ENCODE peak calls at places on chromosomes 1 and 21, in eight cellular contexts. N is testis, O is HL-60, K is PC-3, P is tibial artery, W is pancreas, I is fibroblast of mammary gland, Y is astrocyte of the cerebellum. G is an unnamed sample.

GRCh38 chr1:111948209-111949131 is 41.0 kb downstream of the KCND3 start:
- DNase-seq in N (peak), W (no peak), K (peak), O (no peak), Y (no peak), I (peak), P (no peak), G (peak)

GRCh38 chr1:52007228-52008073 is 17.0 kb upstream of the RAB3B start:
- DNase-seq in K (no peak), N (no peak), Y (no peak), I (peak), P (no peak), O (no peak), W (no peak), G (no peak)

GRCh38 chr21:33039542-33039941 is 13.8 kb downstream of the OLIG2 start:
- DNase-seq in P (no peak), I (no peak), Y (no peak), O (no peak), K (no peak), W (no peak), N (no peak), G (no peak)

GRCh38 chr1:229597877-229598276 is 28.0 kb downstream of the TAF5L start:
- DNase-seq in W (no peak), N (no peak), O (no peak), K (no peak), I (peak), Y (no peak), P (no peak), G (no peak)

GRCh38 chr1:119587328-119587727 is 60.7 kb downstream of the ZNF697 start:
- DNase-seq in N (peak), I (no peak), O (no peak), K (peak), W (no peak), Y (peak), P (no peak), G (no peak)

GRCh38 chr1:231639819-231640218 is 13.2 kb downstream of the DISC1 start:
- DNase-seq in P (no peak), W (no peak), I (peak), Y (no peak), N (no peak), O (no peak), K (no peak), G (no peak)

GRCh38 chr1:158283965-158284364 is 5.8 kb upstream of the CD1C start:
- DNase-seq in N (no peak), Y (no peak), I (no peak), K (no peak), W (no peak), O (peak), P (no peak), G (no peak)

GRCh38 chr1:11339346-11340247 is 66.6 kb downstream of the UBIAD1 start:
- DNase-seq in Y (no peak), W (no peak), N (peak), O (no peak), K (peak), I (no peak), P (no peak), G (no peak)

GRCh38 chr1:29245876-29246275 is 9.6 kb downstream of the PTPRU start:
- DNase-seq in O (no peak), Y (no peak), I (peak), N (peak), W (no peak), K (peak), P (no peak), G (no peak)

GRCh38 chr1:46131093-46131492 is 1.3 kb downstream of the PIK3R3 start:
- DNase-seq in W (no peak), Y (no peak), K (peak), N (no peak), O (no peak), P (no peak), I (no peak), G (no peak)

GRCh38 chr1:153546796-153547559 is 1.4 kb upstream of the S100A4 start:
- DNase-seq in N (no peak), I (no peak), P (peak), Y (no peak), W (no peak), O (no peak), K (no peak), G (no peak)

GRCh38 chr1:185044981-185045792 is at the start of gene RNF2:
- DNase-seq in K (peak), N (peak), I (peak), W (peak), O (peak), P (peak), Y (peak), G (peak)

GRCh38 chr1:181131255-181131901 is 42.9 kb downstream of the IER5 start:
- DNase-seq in O (no peak), Y (no peak), P (no peak), W (no peak), N (no peak), I (no peak), K (no peak), G (no peak)

GRCh38 chr1:27203946-27204345 is 30.5 kb upstream of the WDTC1 start:
- DNase-seq in P (no peak), W (no peak), K (no peak), Y (no peak), O (no peak), N (no peak), I (peak), G (no peak)

GRCh38 chr1:112237983-112238515 is 158.0 kb upstream of the CTTNBP2NL start:
- DNase-seq in I (no peak), O (no peak), N (no peak), K (no peak), W (no peak), Y (no peak), P (no peak), G (no peak)

GRCh38 chr1:24117722-24118409 is 5.9 kb upstream of the MYOM3 start:
- DNase-seq in W (peak), Y (no peak), I (peak), N (no peak), O (no peak), P (no peak), K (peak), G (no peak)

GRCh38 chr1:200894712-200895447 is at the start of gene INAVA:
- DNase-seq in I (no peak), Y (no peak), P (no peak), W (peak), N (no peak), K (peak), O (no peak), G (no peak)

GRCh38 chr1:169586395-169587255 is at the start of gene F5:
- DNase-seq in Y (peak), P (peak), N (peak), K (peak), O (peak), I (peak), W (peak), G (peak)

GRCh38 chr21:33403786-33404571 is 766 bp downstream of the IFNGR2 start:
- DNase-seq in P (peak), N (peak), Y (peak), K (peak), O (peak), W (peak), I (peak), G (no peak)

GRCh38 chr1:187744665-187745064 is 915.9 kb downstream of the PLA2G4A start:
- DNase-seq in P (no peak), I (no peak), N (no peak), W (no peak), K (no peak), Y (no peak), O (no peak), G (no peak)

GRCh38 chr1:7388141-7388487 is 383.0 kb upstream of the VAMP3 start:
- DNase-seq in P (no peak), O (no peak), Y (no peak), W (no peak), K (no peak), I (no peak), N (peak), G (no peak)

GRCh38 chr1:5638582-5638981 is 353.6 kb downstream of the NPHP4 start:
- DNase-seq in Y (no peak), K (no peak), N (no peak), I (no peak), W (no peak), O (no peak), P (no peak), G (no peak)

GRCh38 chr1:43305926-43306687 is 5.3 kb downstream of the TIE1 start:
- DNase-seq in P (no peak), K (no peak), I (no peak), Y (no peak), W (peak), N (no peak), O (no peak), G (no peak)

GRCh38 chr1:248840946-248841345 is 2.9 kb downstream of the ZNF672 start:
- DNase-seq in O (no peak), K (no peak), P (no peak), I (peak), W (no peak), N (no peak), Y (no peak), G (no peak)

GRCh38 chr1:168635129-168635528 is 58.7 kb downstream of the XCL1 start:
- DNase-seq in Y (no peak), P (no peak), I (no peak), K (peak), O (no peak), W (no peak), N (no peak), G (no peak)

GRCh38 chr21:44950016-44950326 is 10.1 kb downstream of the SLX9 start:
- DNase-seq in Y (no peak), I (no peak), W (no peak), K (no peak), N (no peak), O (no peak), P (no peak), G (no peak)
- TF ChIP-seq CTCF in Y (no peak), I (no peak), W (no peak), K (no peak), N (no peak), O (no peak), P (no peak), G (no peak)

GRCh38 chr1:157135646-157136045 is 2.5 kb downstream of the ETV3 start:
- DNase-seq in Y (no peak), K (no peak), P (no peak), O (no peak), W (no peak), I (no peak), N (no peak), G (no peak)
- H3K4me3 ChIP-seq in Y (no peak), K (no peak), P (no peak), O (no peak), W (no peak), I (no peak), N (no peak), G (no peak)

DNA sequence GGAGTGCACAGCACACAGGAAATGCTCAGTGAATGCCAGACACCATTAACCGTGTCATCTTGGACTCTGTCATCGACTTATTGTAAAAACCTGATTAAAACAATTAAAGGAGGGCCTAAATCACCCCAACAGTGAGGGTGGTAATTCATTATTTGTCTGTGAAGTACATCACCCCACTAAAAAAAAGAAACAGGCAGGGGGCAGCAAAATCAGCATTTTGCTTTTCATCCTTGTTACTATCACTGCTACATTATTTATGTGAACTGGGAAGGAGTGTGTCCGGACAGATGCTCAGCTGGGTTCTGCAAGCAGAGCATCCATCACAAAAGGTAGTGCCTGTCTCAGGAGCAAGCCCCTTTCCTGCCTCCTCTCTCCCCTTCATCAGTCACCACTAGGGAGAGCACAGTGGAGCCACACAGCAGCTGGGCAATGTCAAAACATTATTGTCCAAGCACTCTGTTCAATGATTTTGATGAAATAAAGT is 98.5 kb downstream of the RERE start:
- DNase-seq in O (no peak), N (no peak), K (no peak), W (no peak), Y (no peak), I (no peak), P (no peak), G (no peak)
- TF ChIP-seq CTCF in O (no peak), N (no peak), K (peak), W (no peak), Y (peak), I (peak), P (no peak), G (peak)

DNA sequence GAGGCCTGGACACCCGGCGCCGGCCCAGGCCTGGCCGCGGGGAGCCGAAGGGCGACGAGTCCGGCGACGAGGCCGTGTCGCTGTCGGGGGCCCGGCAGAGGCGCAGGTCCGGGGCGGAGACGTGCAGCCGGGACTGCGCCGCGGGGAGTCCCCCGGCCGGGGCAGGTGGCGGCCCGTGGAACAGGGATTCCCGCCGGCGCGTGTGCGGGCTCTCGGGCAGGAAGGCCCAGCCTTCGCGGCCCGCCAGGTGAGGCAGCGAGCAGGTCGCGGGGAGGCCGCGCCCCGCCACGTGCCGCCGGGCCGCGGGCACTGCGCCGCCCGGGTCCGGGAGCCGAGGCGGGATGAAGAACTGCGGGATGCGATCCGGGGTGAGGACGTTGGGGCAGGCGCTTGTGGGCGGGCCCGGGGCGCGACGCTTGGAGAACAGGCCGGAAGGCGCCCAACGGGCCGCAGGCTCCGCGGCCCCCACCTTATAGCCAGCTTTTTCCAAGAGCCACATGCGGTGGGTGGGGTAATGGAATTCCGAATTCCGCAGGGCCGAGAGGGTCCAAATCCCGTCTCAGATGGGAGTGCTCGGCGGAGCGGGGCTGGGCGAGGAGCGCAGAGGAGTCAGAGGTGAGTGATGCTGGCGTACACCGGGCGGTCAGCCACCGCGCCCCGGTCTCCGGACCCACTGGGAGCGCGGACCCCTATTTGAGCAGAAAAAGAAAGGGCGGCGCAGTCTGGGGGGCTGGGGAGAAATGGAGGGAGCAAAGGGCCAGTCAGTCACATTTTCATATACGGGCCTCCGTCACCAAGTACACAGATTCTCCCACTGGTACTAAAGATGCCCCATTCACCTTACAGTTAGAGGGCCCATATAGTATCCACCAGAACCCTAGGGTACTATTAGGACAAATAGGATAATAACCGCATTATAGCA is 868 bp downstream of the C2CD4D start:
- DNase-seq in K (no peak), W (no peak), O (no peak), P (peak), N (no peak), I (no peak), Y (no peak), G (no peak)
- H3K4me3 ChIP-seq in K (peak), W (no peak), O (peak), P (peak), N (peak), I (no peak), Y (peak), G (peak)

DNA sequence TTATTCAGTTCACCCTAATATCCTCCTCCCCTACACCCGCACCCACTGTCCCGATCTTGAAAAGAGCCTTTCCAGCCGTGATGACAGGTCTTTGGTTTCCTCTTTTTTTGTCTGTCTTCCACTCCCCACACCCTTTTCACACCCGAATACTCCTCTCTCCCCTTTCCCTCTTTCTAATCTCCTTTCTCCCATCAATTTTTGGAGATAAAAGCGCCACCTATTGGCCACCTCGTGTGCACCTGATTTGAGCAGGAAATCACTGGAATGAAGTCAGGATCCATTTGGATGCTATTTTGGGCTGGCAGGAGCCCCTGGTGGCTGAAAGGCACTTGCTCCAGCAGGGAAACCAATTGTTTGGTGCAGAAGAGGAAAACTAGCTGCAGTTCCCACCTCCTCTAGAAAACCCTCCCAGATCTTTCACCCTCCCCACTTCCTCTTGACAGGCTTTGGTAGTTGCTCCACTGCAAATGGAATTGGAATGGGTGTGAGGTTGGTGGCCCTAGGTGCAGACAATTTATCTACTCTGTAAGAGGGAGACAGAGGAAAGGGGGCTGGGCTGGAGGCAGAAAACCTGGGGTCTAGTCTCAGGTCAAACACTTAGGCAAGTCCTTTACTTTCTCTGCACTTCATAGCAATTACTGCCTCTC is 8.4 kb downstream of the FOXE3 start:
- DNase-seq in P (peak), N (no peak), K (peak), W (no peak), O (no peak), Y (peak), I (peak), G (no peak)
- TF ChIP-seq CTCF in P (peak), N (peak), K (peak), W (peak), O (peak), Y (peak), I (peak), G (peak)

DNA sequence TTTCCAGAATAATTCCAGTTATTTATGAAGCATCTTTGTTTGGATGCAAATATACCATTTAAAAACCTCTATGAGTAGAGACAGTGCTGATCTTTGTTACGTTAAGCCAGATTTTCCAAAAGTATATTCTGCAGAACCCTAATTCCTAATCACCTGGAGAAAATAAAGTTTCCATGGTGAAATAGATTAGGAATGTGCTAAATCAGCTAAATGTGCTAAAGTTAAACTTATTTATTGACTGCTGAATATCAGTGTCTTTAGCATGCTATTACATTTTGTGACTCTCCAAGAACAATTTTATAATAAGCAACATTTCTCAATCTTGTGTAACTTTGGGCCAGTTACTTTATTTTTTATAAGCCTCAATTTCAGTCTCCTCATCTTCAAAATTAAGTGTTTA is 196.3 kb upstream of the NFIA start:
- DNase-seq in O (no peak), I (no peak), K (no peak), N (no peak), W (no peak), P (no peak), Y (no peak), G (no peak)
- H3K4me3 ChIP-seq in O (no peak), I (no peak), K (no peak), N (no peak), W (no peak), P (no peak), Y (no peak), G (no peak)

DNA sequence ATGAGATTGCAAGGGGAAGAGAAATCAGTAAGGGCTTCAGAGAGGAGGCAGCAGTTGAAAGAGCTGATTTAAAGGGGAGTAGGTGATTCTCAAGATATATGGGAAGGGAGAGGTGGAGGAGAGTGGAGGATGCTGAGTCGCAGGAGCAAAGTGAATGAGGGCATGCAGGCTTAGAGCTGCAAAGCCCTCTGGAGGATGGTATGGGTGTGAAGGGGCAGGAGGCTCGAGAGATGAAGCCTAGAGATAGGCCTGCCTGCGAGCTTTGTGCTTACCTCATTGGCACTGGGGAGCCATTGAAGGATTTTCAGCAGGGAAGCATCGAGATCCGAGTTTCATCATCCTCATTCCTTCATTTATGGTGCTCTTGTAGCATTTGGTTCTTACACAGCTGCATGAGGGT is 15.8 kb upstream of the SH2D2A start:
- DNase-seq in Y (no peak), O (no peak), K (no peak), P (no peak), W (no peak), N (no peak), I (no peak), G (no peak)
- TF ChIP-seq CTCF in Y (no peak), O (no peak), K (peak), P (no peak), W (no peak), N (no peak), I (peak), G (no peak)

DNA sequence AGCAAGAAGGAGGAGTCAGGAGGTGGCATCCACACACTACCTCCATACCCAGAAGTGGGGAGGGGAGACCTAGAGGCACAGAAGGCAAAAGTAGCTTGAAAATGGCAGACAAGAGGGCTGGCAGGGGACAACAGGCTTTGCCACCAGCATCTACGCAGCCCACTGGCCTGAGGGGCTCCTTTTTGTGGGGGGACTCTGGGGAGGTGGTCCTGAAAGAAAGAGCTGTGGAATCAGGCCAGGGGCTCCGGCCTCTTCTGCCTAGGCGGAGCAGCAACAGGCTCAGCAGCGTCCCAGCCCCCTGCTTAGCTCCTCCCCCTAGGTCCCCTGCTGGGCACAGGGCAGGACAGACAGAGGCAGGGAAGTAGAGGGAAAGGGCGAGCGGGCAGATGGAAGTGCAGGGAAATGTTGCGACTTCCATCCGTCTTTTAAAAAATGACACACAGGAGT is 9.9 kb upstream of the LEFTY2 start:
- DNase-seq in N (no peak), P (no peak), I (no peak), W (no peak), K (no peak), Y (no peak), O (no peak), G (no peak)
- H3K4me3 ChIP-seq in N (no peak), P (no peak), I (no peak), W (no peak), K (no peak), Y (no peak), O (no peak), G (no peak)

G was measured in AG09309.